ENCODE peak calls at places on chromosomes 3 and 15, in seven cellular contexts. X, Q, W, U, O, L and E are unnamed samples.

GRCh38 chr3:134249935-134250716 is 533 bp downstream of the RYK start:
- DNase-seq in Q (no peak), W (peak; percentile 69), U (peak; percentile 42), O (peak; percentile 4), L (peak; percentile 35), X (peak; percentile 25), E (peak; percentile 12)

GRCh38 chr15:92343869-92344643 is 49.6 kb upstream of the ST8SIA2 start:
- DNase-seq in L (no peak), U (no peak), W (no peak), O (no peak), X (no peak), Q (peak; percentile 73), E (no peak)

GRCh38 chr15:23472678-23473077 is 25.6 kb upstream of the GOLGA6L2 start:
- DNase-seq in W (no peak), Q (no peak), X (no peak), L (no peak), U (no peak), O (no peak), E (no peak)

GRCh38 chr15:77024273-77025065 is 29.5 kb downstream of the PSTPIP1 start:
- DNase-seq in W (peak; percentile 61), Q (peak; percentile 65), O (peak; percentile 44), L (peak; percentile 66), X (peak; percentile 21), U (peak; percentile 62), E (peak; percentile 50)

GRCh38 chr15:56047354-56047753 is 53.9 kb upstream of the NEDD4 start:
- DNase-seq in W (peak; percentile 49), L (no peak), X (peak; percentile 9), Q (no peak), U (no peak), O (no peak), E (no peak)

GRCh38 chr3:27324695-27325094 is 44.5 kb downstream of the NEK10 start:
- DNase-seq in X (no peak), U (no peak), L (no peak), W (peak; percentile 72), Q (no peak), O (no peak), E (no peak)

GRCh38 chr15:100191161-100191560 is 150.6 kb downstream of the ADAMTS17 start:
- DNase-seq in W (no peak), Q (no peak), U (no peak), L (no peak), O (no peak), X (no peak), E (no peak)

GRCh38 chr15:50182233-50183013 is 427 bp downstream of the SLC27A2 start:
- DNase-seq in W (peak; percentile 30), X (no peak), U (no peak), O (no peak), Q (no peak), L (peak; percentile 65), E (peak; percentile 8)

GRCh38 chr3:29822051-29822450 is 541.2 kb downstream of the RBMS3 start:
- DNase-seq in X (peak; percentile 78), O (no peak), Q (no peak), U (no peak), L (no peak), W (peak; percentile 66), E (no peak)

GRCh38 chr15:97909291-97909891 is 51.1 kb upstream of the ARRDC4 start:
- DNase-seq in W (peak; percentile 63), X (peak; percentile 52), U (no peak), O (peak; percentile 25), Q (peak; percentile 66), L (peak; percentile 34), E (no peak)

GRCh38 chr3:139111392-139112229 is 66.9 kb upstream of the PRR23C start:
- DNase-seq in U (peak; percentile 23), O (peak; percentile 25), Q (peak; percentile 65), L (peak; percentile 66), X (peak; percentile 52), W (peak; percentile 74), E (peak; percentile 25)

GRCh38 chr15:70248116-70249025 is 150.7 kb upstream of the TLE3 start:
- DNase-seq in W (no peak), U (no peak), X (no peak), Q (no peak), O (no peak), L (no peak), E (no peak)

GRCh38 chr3:136750922-136751258 is 1.3 kb downstream of the STAG1 start:
- DNase-seq in Q (no peak), X (peak; percentile 67), L (no peak), O (no peak), W (peak; percentile 68), U (no peak), E (no peak)

GRCh38 chr3:14522768-14523167 is 17.4 kb downstream of the GRIP2 start:
- DNase-seq in O (no peak), U (no peak), L (no peak), Q (no peak), W (no peak), X (no peak), E (no peak)

GRCh38 chr3:30477149-30477921 is 129.1 kb upstream of the TGFBR2 start:
- DNase-seq in L (no peak), Q (no peak), W (no peak), U (no peak), X (no peak), O (no peak), E (no peak)

GRCh38 chr3:56801151-56801596 is 575 bp downstream of the ARHGEF3 start:
- DNase-seq in L (peak; percentile 39), W (no peak), Q (no peak), U (no peak), X (no peak), O (no peak), E (no peak)

GRCh38 chr15:70936326-70936725 is 43.7 kb downstream of the LRRC49 start:
- DNase-seq in O (no peak), Q (peak; percentile 19), U (no peak), X (no peak), W (no peak), L (no peak), E (no peak)

GRCh38 chr3:47542614-47543173 is 29.2 kb upstream of the ELP6 start:
- DNase-seq in L (no peak), Q (peak; percentile 59), W (no peak), U (no peak), O (no peak), X (no peak), E (no peak)

GRCh38 chr3:10467904-10468610 is 37.3 kb downstream of the ATP2B2 start:
- DNase-seq in L (no peak), O (no peak), Q (no peak), X (no peak), W (no peak), U (no peak), E (no peak)

GRCh38 chr3:37787027-37787868 is 74.4 kb upstream of the CTDSPL start:
- DNase-seq in O (no peak), X (no peak), U (no peak), L (no peak), Q (no peak), W (no peak), E (no peak)